ENCODE peak calls at places on chromosome 4, in four cellular contexts. F is mesendoderm, X is IMR-90, V is H1. K is an unnamed sample.

GRCh38 chr4:125681240-125681639 is 366.5 kb downstream of the FAT4 start:
- DNase-seq in F (no peak), X (no peak), V (no peak), K (no peak)

GRCh38 chr4:46975841-46976551 is 17.4 kb downstream of the GABRA4 start:
- DNase-seq in F (no peak), X (peak), V (no peak), K (no peak)

GRCh38 chr4:83993774-83994173 is 457.9 kb downstream of the GPAT3 start:
- DNase-seq in F (peak), X (no peak), V (peak), K (peak)

GRCh38 chr4:186644737-186645261 is 78.9 kb downstream of the FAT1 start:
- DNase-seq in F (no peak), X (peak), V (no peak), K (no peak)

GRCh38 chr4:1373892-1374705 is 27.1 kb downstream of the UVSSA start:
- DNase-seq in F (no peak), X (no peak), V (no peak), K (no peak)

GRCh38 chr4:152523731-152524130 is 12.2 kb downstream of the FBXW7 start:
- DNase-seq in F (no peak), X (no peak), V (no peak), K (no peak)

GRCh38 chr4:150673793-150674192 is 91.8 kb downstream of the MAB21L2 start:
- DNase-seq in F (no peak), X (no peak), V (no peak), K (no peak)

GRCh38 chr4:41600243-41600642 is 62.3 kb downstream of the LIMCH1 start:
- DNase-seq in F (no peak), X (no peak), V (no peak), K (no peak)

GRCh38 chr4:177250056-177250696 is 59.5 kb upstream of the NEIL3 start:
- DNase-seq in F (peak), X (peak), V (peak), K (peak)

GRCh38 chr4:180054291-180054690 is 2188.9 kb upstream of the TENM3 start:
- DNase-seq in F (no peak), X (no peak), V (no peak), K (no peak)

GRCh38 chr4:108135549-108136209 is 33.1 kb downstream of the LEF1 start:
- DNase-seq in F (peak), X (no peak), V (peak), K (peak)

DNA sequence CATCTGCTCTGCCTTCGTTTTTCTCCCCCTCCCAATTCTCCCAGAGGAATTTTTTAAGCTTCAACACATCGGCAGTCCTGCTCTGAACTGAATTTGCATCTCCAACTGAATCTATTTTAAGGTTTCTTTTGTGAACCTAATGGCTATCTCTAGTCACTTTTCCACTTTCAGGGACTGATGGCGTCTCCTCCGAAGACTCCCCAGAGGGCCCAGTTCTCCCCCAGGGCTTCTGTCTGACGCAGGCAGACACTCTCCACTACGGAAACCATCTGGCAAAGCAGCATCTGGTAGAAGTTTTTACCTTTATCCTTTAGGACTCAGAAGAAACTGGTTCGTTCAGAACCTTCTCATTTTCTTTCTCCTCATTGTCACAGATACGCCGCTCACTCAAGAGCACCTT is 280.1 kb downstream of the ADGRA3 start:
- DNase-seq in F (peak), X (no peak), V (no peak), K (no peak)
- H4K5ac ChIP-seq in F (no peak), X (no peak), V (no peak), K (no peak)

GRCh38 chr4:76692761-76693160 is 205.2 kb downstream of the SOWAHB start:
- DNase-seq in F (no peak), X (no peak), V (no peak), K (no peak)
- H4K5ac ChIP-seq in F (no peak), X (no peak), V (no peak), K (no peak)

DNA sequence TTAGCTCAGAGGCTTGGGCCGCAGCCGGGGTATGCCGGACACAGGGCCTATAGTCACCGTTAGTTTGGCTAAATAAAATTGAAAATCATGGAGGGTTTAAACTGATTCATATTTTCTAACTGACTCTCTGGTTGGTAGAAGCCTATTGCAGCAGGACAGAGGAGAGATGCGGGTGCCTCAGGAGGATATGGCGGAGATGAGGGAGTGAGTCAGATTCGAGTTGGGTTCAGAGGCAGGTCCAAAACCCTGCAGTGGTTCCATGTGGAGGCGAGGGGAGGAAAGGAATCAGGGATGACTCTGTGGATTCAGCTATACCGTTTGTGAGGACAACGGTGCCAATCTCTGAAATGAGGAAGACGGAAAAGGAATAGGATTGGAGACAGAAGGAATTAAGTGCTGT is 176.6 kb downstream of the PALLD start:
- DNase-seq in F (no peak), X (no peak), V (no peak), K (no peak)
- H4K5ac ChIP-seq in F (no peak), X (no peak), V (no peak), K (no peak)

GRCh38 chr4:70023218-70023617 is 5.0 kb upstream of the HTN3 start:
- DNase-seq in F (no peak), X (no peak), V (no peak), K (no peak)
- H4K5ac ChIP-seq in F (no peak), X (no peak), V (no peak), K (no peak)

DNA sequence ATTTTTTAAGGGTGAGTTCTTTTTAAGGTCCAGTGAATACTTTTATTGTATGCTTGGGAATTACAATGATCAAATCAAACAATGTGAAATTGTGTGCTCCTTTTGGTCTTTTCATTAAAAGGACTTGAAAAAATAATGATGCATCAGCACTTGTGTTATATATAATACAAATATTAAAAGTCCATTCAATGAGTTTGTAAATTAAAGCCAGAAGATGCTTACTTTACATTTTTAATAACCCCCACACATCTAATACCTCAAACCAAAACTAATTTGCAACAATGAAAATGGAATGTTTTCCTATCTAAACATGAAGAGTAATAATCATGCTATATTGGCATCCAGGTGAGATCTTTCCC is 369.8 kb upstream of the LCORL start:
- DNase-seq in F (no peak), X (no peak), V (no peak), K (no peak)
- H4K5ac ChIP-seq in F (no peak), X (no peak), V (no peak), K (no peak)

GRCh38 chr4:104826171-104826570 is 320.5 kb upstream of the TET2 start:
- DNase-seq in F (no peak), X (no peak), V (no peak), K (no peak)

GRCh38 chr4:104829761-104830160 is 316.9 kb upstream of the TET2 start:
- DNase-seq in F (peak), X (no peak), V (no peak), K (no peak)
- H4K5ac ChIP-seq in F (no peak), X (no peak), V (no peak), K (no peak)

DNA sequence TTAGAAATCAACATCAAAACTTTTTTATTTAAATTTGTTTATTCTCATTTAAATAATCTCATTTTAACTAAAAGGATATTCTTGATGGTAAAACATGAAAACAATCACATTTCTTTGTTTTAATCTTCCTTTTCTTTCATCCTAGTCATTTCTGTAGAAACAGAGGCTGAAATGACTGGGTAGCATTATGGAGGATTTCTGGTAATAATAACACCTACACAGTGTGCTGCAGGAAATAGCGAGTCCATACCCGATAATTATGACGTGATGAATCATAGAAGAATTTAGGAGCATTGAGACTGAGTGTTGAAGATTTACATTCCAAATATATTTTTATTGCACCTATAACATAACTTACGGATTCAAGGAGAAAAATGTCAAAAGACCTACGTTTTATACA is 31.4 kb upstream of the BBS12 start:
- DNase-seq in F (no peak), X (no peak), V (no peak), K (no peak)
- H4K5ac ChIP-seq in F (no peak), X (no peak), V (no peak), K (no peak)